ENCODE peak calls at places on chromosomes 6 and 20, in six cellular contexts. N is upper lobe of right lung, R is heart right ventricle, E is mucosa of descending colon, L is heart left ventricle, V is lung. K is an unnamed sample.

GRCh38 chr6:54987906-54988305 is 141.3 kb downstream of the FAM83B start:
- ATAC-seq in N (no peak), R (no peak), E (peak), L (no peak), V (no peak), K (no peak)

GRCh38 chr6:36688534-36689075 is 9.0 kb upstream of the RAB44 start:
- ATAC-seq in N (no peak), R (no peak), E (no peak), L (no peak), V (no peak), K (no peak)

GRCh38 chr6:89032599-89032998 is 48.0 kb upstream of the PNRC1 start:
- ATAC-seq in N (no peak), R (no peak), E (no peak), L (no peak), V (no peak), K (no peak)

GRCh38 chr6:159193923-159194322 is 24.7 kb downstream of the FNDC1 start:
- ATAC-seq in N (no peak), R (peak), E (no peak), L (no peak), V (no peak), K (peak)

GRCh38 chr6:138608896-138609295 is 109.6 kb upstream of the NHSL1 start:
- ATAC-seq in N (no peak), R (no peak), E (no peak), L (no peak), V (no peak), K (no peak)

GRCh38 chr20:50193851-50194830 is 3.5 kb downstream of the CEBPB start:
- ATAC-seq in N (no peak), R (no peak), E (no peak), L (no peak), V (no peak), K (no peak)

GRCh38 chr6:142914371-142914770 is 30.6 kb downstream of the HIVEP2 start:
- ATAC-seq in N (no peak), R (no peak), E (no peak), L (no peak), V (no peak), K (no peak)

GRCh38 chr20:9021699-9022098 is 47.2 kb upstream of the PLCB4 start:
- ATAC-seq in N (no peak), R (peak), E (no peak), L (peak), V (no peak), K (no peak)

GRCh38 chr20:21302645-21303060 is 478 bp upstream of the XRN2 start:
- ATAC-seq in N (peak), R (peak), E (peak), L (no peak), V (peak), K (peak)

GRCh38 chr20:19890358-19891117 is 126.6 kb upstream of the NAA20 start:
- ATAC-seq in N (peak), R (no peak), E (peak), L (no peak), V (peak), K (no peak)

GRCh38 chr20:44914924-44915323 is 5.1 kb downstream of the PABPC1L start:
- ATAC-seq in N (no peak), R (no peak), E (no peak), L (no peak), V (no peak), K (no peak)

GRCh38 chr6:24340998-24341934 is 16.6 kb downstream of the DCDC2 start:
- ATAC-seq in N (no peak), R (no peak), E (peak), L (no peak), V (no peak), K (no peak)

GRCh38 chr6:51112731-51113130 is 294.1 kb downstream of the TFAP2B start:
- ATAC-seq in N (no peak), R (no peak), E (no peak), L (no peak), V (no peak), K (no peak)

GRCh38 chr20:39059036-39059435 is 96.9 kb downstream of the DHX35 start:
- ATAC-seq in N (no peak), R (no peak), E (no peak), L (no peak), V (no peak), K (no peak)

GRCh38 chr6:111837641-111838500 is 35.4 kb downstream of the FYN start:
- ATAC-seq in N (no peak), R (no peak), E (peak), L (no peak), V (no peak), K (no peak)

GRCh38 chr6:156976144-156977088 is 199.2 kb downstream of the ARID1B start:
- ATAC-seq in N (no peak), R (no peak), E (no peak), L (peak), V (peak), K (no peak)

GRCh38 chr6:109336221-109336955 is 45.9 kb downstream of the CD164 start:
- ATAC-seq in N (peak), R (no peak), E (peak), L (peak), V (peak), K (peak)

GRCh38 chr6:11120273-11121005 is 8.9 kb upstream of the ERVFRD-1 start:
- ATAC-seq in N (no peak), R (no peak), E (no peak), L (no peak), V (no peak), K (no peak)

GRCh38 chr6:39707962-39708683 is 17.1 kb downstream of the KIF6 start:
- ATAC-seq in N (no peak), R (no peak), E (no peak), L (no peak), V (no peak), K (no peak)

GRCh38 chr20:46959081-46959692 is 64.5 kb downstream of the EYA2 start:
- ATAC-seq in N (no peak), R (no peak), E (peak), L (no peak), V (no peak), K (no peak)

GRCh38 chr6:108200186-108200585 is 34.4 kb downstream of the NR2E1 start:
- ATAC-seq in N (no peak), R (no peak), E (no peak), L (no peak), V (no peak), K (no peak)

GRCh38 chr6:12608016-12608860 is 108.3 kb upstream of the PHACTR1 start:
- ATAC-seq in N (peak), R (no peak), E (peak), L (no peak), V (no peak), K (no peak)

GRCh38 chr20:588932-589672 is 21.0 kb downstream of the TCF15 start:
- ATAC-seq in N (no peak), R (peak), E (no peak), L (peak), V (no peak), K (no peak)

GRCh38 chr6:129901910-129902309 is 40.8 kb upstream of the TMEM244 start:
- ATAC-seq in N (no peak), R (no peak), E (no peak), L (no peak), V (no peak), K (no peak)

GRCh38 chr6:123551939-123552707 is 84.6 kb downstream of the TRDN start:
- ATAC-seq in N (no peak), R (peak), E (no peak), L (peak), V (peak), K (no peak)

GRCh38 chr20:63372971-63373885 is 12.1 kb upstream of the CHRNA4 start:
- ATAC-seq in N (no peak), R (no peak), E (no peak), L (no peak), V (no peak), K (no peak)

GRCh38 chr20:63369024-63369530 is 7.9 kb upstream of the CHRNA4 start:
- ATAC-seq in N (no peak), R (no peak), E (no peak), L (no peak), V (no peak), K (no peak)

GRCh38 chr20:63369724-63370622 is 8.8 kb upstream of the CHRNA4 start:
- ATAC-seq in N (no peak), R (peak), E (no peak), L (peak), V (no peak), K (no peak)

GRCh38 chr20:63371346-63371865 is 10.3 kb upstream of the CHRNA4 start:
- ATAC-seq in N (no peak), R (no peak), E (no peak), L (no peak), V (no peak), K (no peak)

GRCh38 chr20:63370623-63371176 is 9.6 kb upstream of the CHRNA4 start:
- ATAC-seq in N (no peak), R (peak), E (no peak), L (peak), V (no peak), K (no peak)
- H3K4me3 ChIP-seq in N (no peak), R (no peak), E (no peak), L (no peak), V (no peak), K (no peak)

GRCh38 chr6:30444451-30444742 is 44.9 kb upstream of the HLA-E start:
- ATAC-seq in N (no peak), R (no peak), E (no peak), L (no peak), V (no peak), K (no peak)

GRCh38 chr6:30443657-30444450 is 45.5 kb upstream of the HLA-E start:
- ATAC-seq in N (peak), R (no peak), E (no peak), L (no peak), V (no peak), K (no peak)

GRCh38 chr6:30446259-30446658 is 43.0 kb upstream of the HLA-E start:
- ATAC-seq in N (no peak), R (no peak), E (no peak), L (no peak), V (no peak), K (no peak)

GRCh38 chr6:30450548-30450907 is 38.8 kb upstream of the HLA-E start:
- ATAC-seq in N (no peak), R (no peak), E (no peak), L (no peak), V (no peak), K (no peak)

GRCh38 chr6:30447237-30447636 is 42.1 kb upstream of the HLA-E start:
- ATAC-seq in N (no peak), R (no peak), E (no peak), L (no peak), V (no peak), K (no peak)
- TF ChIP-seq CTCF in N (no peak), R (no peak), E (no peak), L (no peak), V (no peak), K (no peak)

GRCh38 chr6:2839195-2839981 is 2.3 kb downstream of the SERPINB1 start:
- ATAC-seq in N (no peak), R (no peak), E (peak), L (no peak), V (no peak), K (no peak)

GRCh38 chr6:2839982-2840793 is 1.5 kb downstream of the SERPINB1 start:
- ATAC-seq in N (no peak), R (no peak), E (peak), L (no peak), V (no peak), K (no peak)

GRCh38 chr6:2842139-2842552 is 483 bp upstream of the SERPINB1 start:
- ATAC-seq in N (no peak), R (no peak), E (no peak), L (no peak), V (no peak), K (no peak)

GRCh38 chr6:2841264-2842138 is at the start of gene SERPINB1:
- ATAC-seq in N (peak), R (peak), E (peak), L (peak), V (peak), K (peak)

DNA sequence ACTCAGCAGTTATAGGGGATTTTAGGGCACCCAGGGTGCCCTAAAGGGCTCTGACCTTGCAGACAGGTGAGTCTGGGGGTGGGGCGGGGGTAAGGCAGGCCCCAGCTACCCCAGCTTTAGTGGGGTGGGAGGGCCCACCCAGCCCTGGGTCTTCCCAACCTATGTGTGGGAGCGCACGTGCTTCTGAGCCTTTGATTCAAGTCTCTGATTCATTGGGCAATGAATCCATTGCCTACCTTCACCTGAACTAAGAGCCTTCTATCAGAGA is 935 bp downstream of the SERPINB1 start:
- ATAC-seq in N (no peak), R (no peak), E (no peak), L (no peak), V (no peak), K (no peak)
- H3K4me3 ChIP-seq in N (peak), R (peak), E (peak), L (peak), V (peak), K (peak)

DNA sequence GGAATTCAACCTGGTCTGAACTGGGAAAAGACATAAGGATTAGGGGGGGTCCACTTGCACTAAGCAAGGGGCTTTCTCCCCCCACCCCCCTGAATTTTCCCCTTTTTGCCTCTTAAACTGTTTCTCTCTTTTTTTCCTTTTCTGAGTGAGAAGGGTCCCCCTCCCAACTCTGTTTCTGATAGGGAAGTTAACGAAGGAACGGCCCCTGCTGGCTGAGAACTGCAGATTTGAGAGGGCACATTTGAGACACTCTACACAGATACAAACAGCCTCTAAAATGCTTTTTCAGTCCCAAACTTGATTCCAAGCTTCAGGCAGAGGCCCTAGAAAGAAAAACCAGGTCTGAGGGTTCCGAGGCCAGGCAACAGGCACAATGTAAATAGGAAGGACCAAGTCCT is 91.7 kb downstream of the JARID2 start:
- ATAC-seq in N (no peak), R (no peak), E (no peak), L (no peak), V (no peak), K (no peak)
- TF ChIP-seq CTCF in N (no peak), R (no peak), E (no peak), L (no peak), V (no peak), K (no peak)

GRCh38 chr20:32474967-32475819 is 109.9 kb downstream of the NOL4L start:
- ATAC-seq in N (peak), R (peak), E (peak), L (peak), V (peak), K (peak)

GRCh38 chr20:32473231-32474008 is 111.7 kb downstream of the NOL4L start:
- ATAC-seq in N (no peak), R (no peak), E (peak), L (no peak), V (no peak), K (no peak)

GRCh38 chr20:32474009-32474716 is 111.0 kb downstream of the NOL4L start:
- ATAC-seq in N (peak), R (no peak), E (no peak), L (peak), V (no peak), K (no peak)

GRCh38 chr20:32472581-32473207 is 112.4 kb downstream of the NOL4L start:
- ATAC-seq in N (no peak), R (no peak), E (no peak), L (no peak), V (no peak), K (no peak)

DNA sequence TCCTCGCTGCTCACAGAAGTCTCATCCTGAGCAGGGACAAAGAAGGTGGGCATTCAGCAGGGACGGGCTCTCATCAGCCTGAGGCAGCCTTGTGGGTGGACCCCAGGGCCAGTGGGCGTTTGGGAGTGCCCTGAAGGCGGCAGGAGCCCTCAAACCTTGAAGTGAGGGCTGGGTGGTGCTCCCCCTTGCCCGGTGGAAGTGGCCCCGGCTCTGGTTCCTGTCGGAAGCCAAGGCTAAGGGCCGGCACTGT is 110.5 kb downstream of the NOL4L start:
- ATAC-seq in N (no peak), R (no peak), E (no peak), L (no peak), V (no peak), K (no peak)
- H3K4me3 ChIP-seq in N (peak), R (no peak), E (no peak), L (peak), V (no peak), K (peak)

DNA sequence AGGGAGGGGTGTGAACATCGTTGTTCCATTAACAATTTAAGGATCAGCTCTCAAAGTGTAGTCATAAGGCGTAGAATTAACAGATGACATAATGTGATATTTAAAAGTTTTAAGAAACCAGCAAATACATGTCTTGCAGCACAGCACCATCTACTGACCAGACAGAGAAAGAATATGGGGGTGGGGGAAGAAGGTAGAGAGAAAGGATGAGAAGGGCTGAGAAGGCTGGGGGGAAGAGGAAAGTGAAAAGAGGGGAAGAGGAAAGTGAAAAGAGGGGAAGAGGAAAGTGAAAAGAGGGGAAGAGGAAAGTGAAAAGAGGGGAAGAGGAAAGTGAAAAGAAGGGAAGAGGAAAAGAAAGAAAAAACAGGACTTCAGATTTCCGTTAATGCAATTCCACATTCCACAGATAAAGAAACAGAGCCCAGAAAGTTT is 80.9 kb downstream of the HAO1 start:
- ATAC-seq in N (peak), R (peak), E (no peak), L (peak), V (peak), K (no peak)
- TF ChIP-seq CTCF in N (peak), R (peak), E (no peak), L (peak), V (peak), K (peak)

GRCh38 chr6:78749326-78749725 is 118.0 kb upstream of the IRAK1BP1 start:
- ATAC-seq in N (no peak), R (no peak), E (no peak), L (no peak), V (no peak), K (no peak)

GRCh38 chr6:78744144-78744543 is 123.2 kb upstream of the IRAK1BP1 start:
- ATAC-seq in N (no peak), R (no peak), E (no peak), L (no peak), V (no peak), K (no peak)

DNA sequence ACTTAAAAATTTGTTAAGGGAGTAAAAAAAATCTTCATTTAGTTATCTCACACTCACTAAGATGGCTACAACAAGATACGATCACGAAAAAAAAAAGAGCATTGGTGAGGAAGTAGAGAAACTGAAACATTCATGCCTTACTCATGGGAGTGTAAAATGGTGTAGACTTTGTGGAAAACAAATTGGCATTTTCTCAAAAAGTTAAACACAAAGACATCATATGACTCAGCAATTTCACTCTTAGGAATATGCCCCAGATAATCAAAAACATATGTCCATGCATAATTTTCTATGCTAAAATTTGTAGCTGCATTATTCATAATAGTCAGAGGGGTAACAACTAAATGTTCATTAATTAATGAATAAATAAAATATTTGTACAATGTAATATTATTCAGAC is 120.9 kb upstream of the IRAK1BP1 start:
- ATAC-seq in N (no peak), R (no peak), E (no peak), L (no peak), V (no peak), K (no peak)
- H3K4me3 ChIP-seq in N (no peak), R (no peak), E (no peak), L (no peak), V (no peak), K (no peak)

DNA sequence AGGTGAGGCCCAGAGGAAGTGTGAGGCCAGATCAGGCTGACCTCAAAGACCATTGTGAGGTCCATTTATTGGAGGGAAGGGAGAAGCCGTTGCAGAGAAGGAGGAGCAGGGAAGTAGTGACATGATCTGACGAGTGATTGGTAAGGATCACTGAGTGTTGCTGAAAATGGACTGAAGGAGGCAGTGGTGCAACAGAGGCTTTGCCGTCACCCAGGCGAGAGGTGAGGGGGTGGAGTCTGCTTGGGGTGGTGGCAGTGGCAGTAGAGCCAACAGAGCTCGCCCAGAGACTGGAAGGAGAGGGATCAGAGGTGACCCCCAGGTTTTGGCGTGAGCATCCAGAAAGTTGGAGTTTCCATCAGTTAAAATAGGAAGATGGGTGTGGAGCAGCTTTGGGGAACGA is 67.9 kb upstream of the CLDN20 start:
- ATAC-seq in N (no peak), R (no peak), E (no peak), L (no peak), V (no peak), K (no peak)
- TF ChIP-seq CTCF in N (no peak), R (no peak), E (no peak), L (no peak), V (no peak), K (no peak)

DNA sequence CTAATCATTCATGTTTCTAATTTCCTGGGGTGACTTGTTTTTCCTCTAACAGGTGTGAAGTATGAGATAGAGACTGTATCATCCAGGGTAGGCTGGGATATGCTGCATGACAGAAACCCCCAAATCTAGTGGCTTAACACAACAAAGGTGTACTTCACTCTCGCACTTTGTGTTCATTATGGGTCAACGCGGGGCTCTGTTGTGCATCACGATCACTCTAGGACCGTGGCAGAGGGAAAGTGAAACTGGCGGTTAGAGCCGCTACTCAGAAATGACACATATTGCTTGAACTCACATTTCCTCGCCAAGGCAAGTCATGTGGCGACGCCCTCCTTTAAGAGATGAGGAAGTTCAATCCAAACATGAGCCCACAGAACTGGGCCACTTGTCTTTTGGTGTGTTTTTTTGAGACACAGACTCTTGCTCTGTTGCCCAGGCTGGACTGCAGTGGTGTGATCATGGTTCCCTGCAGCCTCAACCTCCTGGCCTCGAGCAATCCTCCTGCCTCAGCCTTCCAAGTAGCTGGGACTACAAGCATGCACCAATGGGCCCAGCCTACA is 41.3 kb downstream of the PCNA start:
- ATAC-seq in N (peak), R (peak), E (peak), L (peak), V (peak), K (peak)
- H3K4me3 ChIP-seq in N (peak), R (no peak), E (no peak), L (no peak), V (no peak), K (peak)